ENCODE peak calls at places on chromosomes 6 and 20, in ten cellular contexts. C is body of pancreas; F is astrocyte; A is tibial artery; Y is psoas muscle; Q is hepatocyte; B is colonic mucosa; X is CD8-positive, alpha-beta T cell; J is stomach; Z is breast epithelium. I is an unnamed sample.

GRCh38 chr20:1326031-1326930 is 2.7 kb downstream of the SDCBP2 start:
- DNase-seq in Q (peak; percentile 44), B (peak; percentile 16), X (peak; percentile 25), Z (no peak), A (peak; percentile 17), C (peak; percentile 4), F (no peak), Y (peak; percentile 41), J (no peak), I (no peak)

GRCh38 chr6:148628251-148628650 is 118.6 kb upstream of the UST start:
- DNase-seq in Q (no peak), C (no peak), J (no peak), Y (no peak), A (no peak), F (no peak), Z (no peak), B (no peak), X (no peak), I (no peak)

GRCh38 chr20:19205999-19206398 is 6.4 kb upstream of the SLC24A3 start:
- DNase-seq in F (peak; percentile 1), Q (peak; percentile 84), A (peak; percentile 80), J (peak; percentile 86), C (peak; percentile 67), X (peak; percentile 77), Z (peak; percentile 80), Y (peak; percentile 75), B (peak; percentile 85), I (peak; percentile 81)

GRCh38 chr6:1972961-1973360 is 272.4 kb downstream of the GMDS start:
- DNase-seq in J (no peak), Y (no peak), A (no peak), F (no peak), Z (no peak), X (no peak), Q (no peak), C (no peak), B (no peak), I (no peak)

GRCh38 chr6:165906-166305 is 126.4 kb upstream of the DUSP22 start:
- DNase-seq in B (no peak), Y (no peak), Q (no peak), F (no peak), J (no peak), A (no peak), Z (no peak), C (no peak), X (no peak), I (no peak)

GRCh38 chr6:166687538-166688259 is 60.6 kb upstream of the RPS6KA2 start:
- DNase-seq in C (no peak), A (no peak), X (no peak), F (no peak), Q (no peak), B (no peak), Y (no peak), J (no peak), Z (no peak), I (no peak)

GRCh38 chr20:46264391-46265266 is 43.7 kb downstream of the CDH22 start:
- DNase-seq in B (no peak), F (no peak), C (no peak), X (no peak), Q (no peak), A (no peak), Y (no peak), Z (no peak), J (no peak), I (no peak)

GRCh38 chr6:53831956-53832660 is 37.3 kb downstream of the LRRC1 start:
- DNase-seq in C (no peak), A (no peak), B (no peak), Q (no peak), F (peak; percentile 29), Z (no peak), Y (no peak), J (no peak), X (no peak), I (no peak)

GRCh38 chr6:3819161-3820110 is 29.7 kb upstream of the FAM50B start:
- DNase-seq in B (no peak), Q (no peak), X (no peak), Y (no peak), J (no peak), Z (no peak), F (no peak), C (no peak), A (no peak), I (no peak)

GRCh38 chr6:136887899-136888298 is 34.2 kb upstream of the SLC35D3 start:
- DNase-seq in Z (no peak), J (no peak), A (no peak), C (no peak), X (no peak), Q (no peak), Y (no peak), B (no peak), F (no peak), I (no peak)
- H3K27ac ChIP-seq in Z (no peak overlapping the region), J (no peak overlapping the region), A (no peak overlapping the region), C (peak overlapping the region; percentile 11), X (no peak overlapping the region), Q (no peak overlapping the region), Y (no peak overlapping the region), B (no peak overlapping the region), F (no peak overlapping the region), I (no peak overlapping the region)

DNA sequence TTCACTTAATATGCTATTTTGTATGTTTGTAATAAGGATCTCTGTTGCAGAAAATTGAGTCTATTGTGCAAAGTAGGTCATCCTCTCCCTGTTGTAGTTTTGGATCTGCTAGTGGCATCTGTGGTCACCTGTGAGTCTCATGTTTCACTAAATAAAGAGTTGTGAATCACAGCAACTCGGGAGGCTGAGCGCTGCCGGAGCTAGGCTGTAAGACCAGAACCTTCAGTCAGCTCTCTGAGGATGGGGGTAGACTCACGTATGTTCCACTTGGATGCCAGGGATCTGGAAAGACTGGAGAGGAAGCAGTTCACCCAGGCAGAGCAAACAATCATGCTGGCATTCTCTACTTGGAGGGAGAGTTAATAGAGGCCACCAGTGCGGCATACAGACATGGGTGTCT is 187.3 kb upstream of the FOXA2 start:
- DNase-seq in Y (no peak), Z (no peak), B (no peak), Q (no peak), X (no peak), F (no peak), J (no peak), C (no peak), A (no peak), I (no peak)
- H3K36me3 ChIP-seq in Y (no peaks in the 10 kb centered on the region), Z (no peaks in the 10 kb centered on the region), B (no peaks in the 10 kb centered on the region), Q (no peaks in the 10 kb centered on the region), X (no peaks in the 10 kb centered on the region), F (no peaks in the 10 kb centered on the region), J (no peaks in the 10 kb centered on the region), C (no peaks in the 10 kb centered on the region), A (no peaks in the 10 kb centered on the region), I (no peaks in the 10 kb centered on the region)

DNA sequence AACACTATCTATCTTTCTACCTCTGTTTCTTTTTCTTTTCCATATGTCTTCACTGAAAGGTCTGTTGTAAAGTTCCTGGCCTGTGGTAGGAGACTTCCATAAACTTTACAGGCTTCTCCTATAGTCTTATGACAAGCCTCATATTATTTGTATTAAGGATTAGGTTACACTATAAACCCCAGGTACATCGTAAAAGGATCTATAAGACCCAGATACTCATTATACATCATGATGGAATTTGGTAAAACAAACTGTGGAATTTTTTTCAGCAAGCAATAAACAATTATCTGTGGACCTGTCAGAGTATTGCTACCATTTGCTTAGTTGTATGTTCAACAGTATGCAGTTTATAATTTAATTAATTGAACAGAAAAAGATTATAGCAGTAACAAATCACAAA is 55.5 kb downstream of the RFX6 start:
- DNase-seq in A (no peak), J (no peak), F (no peak), Y (no peak), B (no peak), Z (no peak), X (no peak), C (no peak), Q (no peak), I (no peak)
- H3K27ac ChIP-seq in A (no peak overlapping the region), J (no peak overlapping the region), F (no peak overlapping the region), Y (no peak overlapping the region), B (no peak overlapping the region), Z (no peak overlapping the region), X (no peak overlapping the region), C (no peak overlapping the region), Q (no peak overlapping the region), I (no peak overlapping the region)

DNA sequence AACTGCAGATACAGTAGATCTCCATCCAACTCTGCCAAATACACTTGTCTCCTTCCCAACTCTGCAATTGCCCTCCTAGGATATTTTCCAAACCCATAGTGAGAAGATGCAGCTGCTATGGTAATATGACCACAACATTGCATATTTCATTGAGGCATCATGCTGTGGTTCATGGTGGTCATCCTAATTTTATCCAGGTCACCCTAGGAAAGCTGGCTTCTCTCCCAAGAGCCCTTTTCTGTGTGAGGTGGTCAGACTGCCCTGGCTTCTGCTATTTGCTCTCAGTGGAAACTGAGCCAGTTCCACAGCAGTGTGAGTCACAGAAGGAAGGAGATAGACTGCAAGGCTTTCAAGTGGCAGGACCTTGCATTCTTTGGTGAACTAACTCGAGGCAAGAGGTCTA is 5.5 kb downstream of the OGFRL1 start:
- DNase-seq in F (peak; percentile 98), Z (no peak), J (no peak), B (no peak), C (no peak), Y (no peak), X (no peak), A (no peak), Q (no peak), I (no peak)
- H3K36me3 ChIP-seq in F (no peaks in the 10 kb centered on the region), Z (peaks cover 10% of the 10 kb centered on the region), J (no peaks in the 10 kb centered on the region), B (no peaks in the 10 kb centered on the region), C (peaks cover 3% of the 10 kb centered on the region), Y (no peaks in the 10 kb centered on the region), X (peaks cover 6% of the 10 kb centered on the region), A (peaks cover 15% of the 10 kb centered on the region), Q (no peaks in the 10 kb centered on the region), I (peaks cover 60% of the 10 kb centered on the region)

DNA sequence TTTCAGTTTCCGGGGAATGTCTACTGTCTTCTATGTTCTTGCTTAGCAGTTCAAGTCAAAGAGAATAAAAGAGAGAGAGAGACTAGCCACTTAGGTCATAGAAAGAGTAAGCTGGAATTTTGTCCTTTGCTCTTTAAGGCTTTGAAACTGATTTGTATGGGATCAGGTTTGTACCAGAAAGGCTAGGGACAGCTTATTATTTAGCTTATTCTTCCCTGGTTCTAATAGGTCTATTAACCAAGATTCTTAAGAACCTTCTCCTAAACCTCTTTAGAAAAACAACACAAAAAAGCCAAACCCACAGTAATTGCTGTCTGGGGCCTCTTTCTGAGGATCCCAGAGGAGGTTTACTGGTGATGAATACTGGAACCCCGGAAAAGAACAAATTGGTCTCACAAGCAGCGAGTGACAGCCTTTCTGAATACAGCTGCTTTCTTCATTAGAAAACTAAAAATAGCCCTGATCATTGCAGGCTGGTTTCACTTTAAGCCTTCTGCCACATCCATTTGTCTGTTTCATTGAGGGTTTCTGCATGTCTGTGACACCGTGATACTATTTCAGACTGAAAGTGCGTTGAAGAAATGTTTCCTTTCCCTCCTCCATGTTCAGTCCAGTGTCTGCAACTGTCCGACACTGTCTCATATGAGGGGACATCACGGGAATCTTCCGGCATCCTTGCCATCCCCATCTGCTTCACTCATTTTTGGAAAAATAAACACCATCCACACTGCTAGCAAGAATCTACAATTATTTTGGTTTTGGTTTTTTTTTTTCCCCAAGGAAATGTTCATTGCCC is 75.1 kb upstream of the ATXN1 start:
- DNase-seq in A (no peak), X (no peak), Z (no peak), J (no peak), F (no peak), Y (no peak), C (no peak), B (no peak), Q (no peak), I (peak; percentile 8)
- H3K27ac ChIP-seq in A (peak overlapping the region; percentile 41), X (no peak overlapping the region), Z (peak overlapping the region; percentile 52), J (peak overlapping the region; percentile 6), F (no peak overlapping the region), Y (peak overlapping the region; percentile 39), C (no peak overlapping the region), B (no peak overlapping the region), Q (peak overlapping the region; percentile 21), I (peak overlapping the region; percentile 68)

I was measured in heart right ventricle.